ENCODE peak calls at places on chromosomes 3 and 15, in five cellular contexts. L, C, A, V and E are unnamed samples.

GRCh38 chr3:133712017-133712416 is 34.2 kb upstream of the TF start:
- DNase-seq in L (no peak), C (no peak), A (no peak), V (no peak), E (no peak)

GRCh38 chr3:164620956-164621355 is 457.3 kb downstream of the SI start:
- DNase-seq in L (no peak), C (no peak), A (no peak), V (no peak), E (no peak)

GRCh38 chr3:52039846-52040245 is 16.5 kb downstream of the DUSP7 start:
- DNase-seq in L (no peak), C (no peak), A (no peak), V (no peak), E (no peak)

GRCh38 chr15:85026304-85027032 is 44.8 kb downstream of the PDE8A start:
- DNase-seq in L (peak), C (no peak), A (no peak), V (no peak), E (no peak)

GRCh38 chr3:147393261-147393964 is 12.9 kb downstream of the ZIC4 start:
- DNase-seq in L (no peak), C (no peak), A (no peak), V (no peak), E (peak)

GRCh38 chr3:152278674-152279427 is 10.1 kb downstream of the MBNL1 start:
- DNase-seq in L (no peak), C (no peak), A (no peak), V (no peak), E (no peak)

GRCh38 chr15:50458713-50459112 is 34.5 kb downstream of the USP8 start:
- DNase-seq in L (no peak), C (no peak), A (no peak), V (no peak), E (no peak)

GRCh38 chr3:149512073-149512782 is 37.7 kb downstream of the TM4SF4 start:
- DNase-seq in L (peak), C (peak), A (peak), V (no peak), E (peak)

GRCh38 chr15:86382341-86382740 is 302.7 kb downstream of the AGBL1 start:
- DNase-seq in L (no peak), C (no peak), A (peak), V (no peak), E (no peak)

GRCh38 chr3:182533394-182533793 is 259.9 kb upstream of the ATP11B start:
- DNase-seq in L (no peak), C (no peak), A (no peak), V (no peak), E (no peak)

GRCh38 chr3:157916672-157917071 is 189.5 kb downstream of the SHOX2 start:
- DNase-seq in L (no peak), C (no peak), A (no peak), V (no peak), E (no peak)

GRCh38 chr15:66844747-66845145 is 142.7 kb downstream of the SMAD6 start:
- DNase-seq in L (no peak), C (no peak), A (no peak), V (no peak), E (no peak)

GRCh38 chr15:95930659-95931375 is 399.7 kb upstream of the NR2F2 start:
- DNase-seq in L (no peak), C (no peak), A (no peak), V (no peak), E (no peak)

GRCh38 chr3:25404569-25404968 is 23.5 kb upstream of the RARB start:
- DNase-seq in L (no peak), C (no peak), A (no peak), V (no peak), E (no peak)

GRCh38 chr15:99135194-99135593 is 30.3 kb downstream of the SYNM start:
- DNase-seq in L (peak), C (peak), A (no peak), V (no peak), E (no peak)

GRCh38 chr3:36960502-36960901 is 15.6 kb upstream of the TRANK1 start:
- DNase-seq in L (no peak), C (no peak), A (no peak), V (no peak), E (no peak)

GRCh38 chr3:36964827-36965226 is 20.0 kb upstream of the TRANK1 start:
- DNase-seq in L (no peak), C (no peak), A (no peak), V (no peak), E (no peak)

GRCh38 chr3:36969085-36969484 is 23.8 kb downstream of the EPM2AIP1 start:
- DNase-seq in L (no peak), C (no peak), A (no peak), V (no peak), E (no peak)

GRCh38 chr3:36969540-36970432 is 23.1 kb downstream of the EPM2AIP1 start:
- DNase-seq in L (peak), C (peak), A (peak), V (no peak), E (peak)

DNA sequence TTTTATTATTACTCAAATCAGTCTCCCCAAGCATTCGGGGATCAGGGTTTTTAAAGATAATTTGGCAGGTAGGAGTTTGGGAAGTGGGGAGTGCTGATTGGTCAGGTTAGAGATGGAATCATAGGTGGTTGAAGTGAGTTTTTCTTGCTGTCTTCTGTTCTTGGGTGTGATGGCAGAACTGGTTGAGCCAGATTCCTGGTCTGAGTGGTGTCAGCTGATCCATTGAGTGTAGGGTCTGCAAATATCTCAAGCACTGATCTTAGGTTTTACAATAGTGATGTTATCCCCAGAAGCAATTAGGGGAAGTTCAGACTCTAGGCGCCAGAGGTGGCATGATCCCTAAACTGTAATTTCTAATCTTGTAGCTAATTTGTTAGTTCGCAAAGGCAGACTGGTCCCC is 20.6 kb upstream of the TRANK1 start:
- DNase-seq in L (no peak), C (no peak), A (no peak), V (no peak), E (peak)
- H3K4ac ChIP-seq in L (no peak), C (no peak), A (no peak), V (no peak), E (no peak)

GRCh38 chr3:40452562-40452875 is 4.6 kb upstream of the RPL14 start:
- DNase-seq in L (no peak), C (no peak), A (no peak), V (no peak), E (no peak)
- H3K4ac ChIP-seq in L (peak), C (peak), A (no peak), V (no peak), E (no peak)

GRCh38 chr3:184563941-184564684 is 2.5 kb downstream of the EPHB3 start:
- DNase-seq in L (peak), C (no peak), A (no peak), V (no peak), E (no peak)

GRCh38 chr3:184563569-184563925 is 2.0 kb downstream of the EPHB3 start:
- DNase-seq in L (no peak), C (no peak), A (no peak), V (no peak), E (peak)

GRCh38 chr3:184562146-184562861 is 719 bp downstream of the EPHB3 start:
- DNase-seq in L (no peak), C (no peak), A (no peak), V (no peak), E (peak)

GRCh38 chr3:184561329-184562145 is at the start of gene EPHB3:
- DNase-seq in L (peak), C (peak), A (peak), V (peak), E (peak)

DNA sequence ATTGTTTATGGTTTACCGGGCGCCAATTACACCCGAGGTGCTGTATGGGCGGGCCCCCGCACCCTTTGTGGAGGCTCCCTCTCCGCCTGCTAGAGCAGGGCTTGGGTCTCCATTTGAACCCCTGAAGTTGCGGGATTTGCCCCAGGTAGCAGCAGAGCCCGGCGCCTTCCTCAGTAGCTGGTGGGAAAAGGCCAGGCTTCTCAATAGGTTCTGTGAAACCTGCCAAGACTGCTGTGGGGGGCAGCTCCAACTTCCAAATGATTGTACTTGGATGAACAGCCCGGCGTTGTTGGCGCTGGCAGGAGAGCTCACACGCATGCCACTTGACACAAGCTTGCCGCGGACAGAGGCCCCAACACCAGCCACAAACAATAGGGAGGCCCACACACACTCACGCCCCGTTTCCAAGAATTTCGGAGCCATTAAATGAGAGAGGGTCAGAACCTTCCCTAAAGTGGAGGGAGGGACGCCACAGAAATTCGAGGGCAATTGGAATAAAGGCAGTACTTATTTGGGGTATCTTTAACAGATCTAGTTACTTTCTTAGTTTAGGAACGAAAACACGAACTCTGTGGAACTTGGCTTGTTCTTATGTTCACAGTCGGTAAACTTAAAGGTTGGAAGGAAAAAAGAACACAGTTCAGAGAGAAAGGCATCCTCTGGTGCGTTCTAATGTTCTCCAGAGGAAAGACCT is 1.4 kb downstream of the EPHB3 start:
- DNase-seq in L (peak), C (peak), A (no peak), V (no peak), E (peak)
- H3K4ac ChIP-seq in L (peak), C (peak), A (no peak), V (no peak), E (no peak)

GRCh38 chr15:74431116-74431515 is 2.6 kb downstream of the SEMA7A start:
- DNase-seq in L (no peak), C (no peak), A (no peak), V (no peak), E (no peak)

GRCh38 chr15:74432968-74433591 is 678 bp downstream of the SEMA7A start:
- DNase-seq in L (no peak), C (no peak), A (no peak), V (no peak), E (no peak)

GRCh38 chr15:74433592-74434259 is at the start of gene SEMA7A:
- DNase-seq in L (peak), C (peak), A (peak), V (peak), E (peak)

GRCh38 chr15:74431645-74432044 is 2.1 kb downstream of the SEMA7A start:
- DNase-seq in L (no peak), C (no peak), A (no peak), V (no peak), E (no peak)

GRCh38 chr15:74432271-74432967 is 1.3 kb downstream of the SEMA7A start:
- DNase-seq in L (no peak), C (no peak), A (no peak), V (no peak), E (no peak)
- H3K4ac ChIP-seq in L (no peak), C (peak), A (no peak), V (no peak), E (no peak)

DNA sequence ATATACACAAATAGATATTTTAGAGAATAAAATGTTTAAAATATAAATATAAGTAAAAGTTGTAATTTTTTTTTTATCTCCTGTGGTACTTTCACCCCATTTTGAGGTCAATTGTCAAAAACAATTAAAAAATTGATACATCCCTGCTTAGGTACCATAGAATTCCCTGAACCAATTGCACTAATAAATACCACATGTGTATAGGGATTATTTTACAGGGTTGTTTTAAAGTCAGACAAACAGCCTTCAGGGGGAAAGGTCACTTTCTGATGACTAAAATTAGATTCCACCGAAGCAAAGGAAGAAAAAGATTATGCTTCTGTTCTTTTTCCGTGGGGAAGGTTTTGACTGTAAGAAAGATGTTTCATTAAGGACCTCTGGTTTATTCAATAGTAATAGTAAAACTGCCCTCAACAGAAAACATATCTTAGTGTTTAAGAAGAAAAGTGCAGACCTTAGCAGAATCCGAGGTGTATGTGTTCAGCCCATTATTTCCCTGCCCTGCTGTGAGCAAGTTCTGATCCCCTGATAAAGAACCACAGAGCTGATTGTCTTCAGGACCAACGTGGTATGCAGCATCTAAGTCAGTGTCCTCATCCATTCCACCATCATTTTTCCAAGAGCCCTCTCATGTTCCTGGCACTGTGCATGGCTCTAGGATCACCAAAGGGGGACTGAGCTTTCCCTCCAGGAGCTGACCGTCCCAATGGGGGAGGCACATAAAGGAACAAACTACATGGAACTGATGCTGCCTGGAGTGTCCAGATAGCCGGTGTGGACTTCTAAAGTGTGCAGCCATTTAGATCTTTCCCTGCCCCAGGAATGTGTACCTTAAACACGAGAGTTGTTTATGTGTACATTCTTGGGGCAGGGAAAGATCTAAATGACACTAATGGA is 132.8 kb upstream of the IL12A start:
- DNase-seq in L (peak), C (no peak), A (no peak), V (no peak), E (peak)
- H3K4ac ChIP-seq in L (peak), C (peak), A (no peak), V (no peak), E (no peak)

GRCh38 chr3:191333481-191333880 is 3.2 kb upstream of the UTS2B start:
- DNase-seq in L (peak), C (no peak), A (no peak), V (no peak), E (no peak)
- H3K4ac ChIP-seq in L (no peak), C (no peak), A (no peak), V (no peak), E (no peak)